ENCODE peak calls at places on chromosomes 1 and 21, in six cellular contexts. R, Y, G, T, Z and L are unnamed samples.

GRCh38 chr1:24540906-24541710 is 14.8 kb upstream of the NCMAP start:
- DNase-seq in R (peak; percentile 94), T (no peak), Z (peak; percentile 82), Y (no peak), G (no peak), L (peak; percentile 74)

GRCh38 chr1:16226495-16227179 is 10.3 kb downstream of the CPLANE2 start:
- DNase-seq in Z (no peak), T (no peak), Y (peak; percentile 82), G (peak; percentile 82), R (peak; percentile 39), L (no peak)

GRCh38 chr21:46515109-46515508 is 56.4 kb downstream of the DIP2A start:
- DNase-seq in Y (peak; percentile 72), G (peak; percentile 62), Z (peak; percentile 57), R (no peak), T (peak; percentile 69), L (no peak)

GRCh38 chr1:185843297-185843869 is 109.2 kb downstream of the HMCN1 start:
- DNase-seq in R (no peak), Y (no peak), Z (no peak), T (no peak), G (no peak), L (no peak)

GRCh38 chr1:28091043-28091781 is 2.8 kb upstream of the EYA3 start:
- DNase-seq in T (peak; percentile 83), G (peak; percentile 46), R (peak; percentile 73), Z (peak; percentile 77), Y (peak; percentile 72), L (peak; percentile 89)

GRCh38 chr1:41498809-41499208 is 14.3 kb upstream of the EDN2 start:
- DNase-seq in G (peak; percentile 77), T (peak; percentile 76), Z (peak; percentile 77), Y (peak; percentile 93), R (no peak), L (peak; percentile 51)

GRCh38 chr21:43865471-43866181 is 603 bp downstream of the AGPAT3 start:
- DNase-seq in Y (peak; percentile 77), R (peak; percentile 58), T (peak; percentile 69), G (peak; percentile 60), Z (peak; percentile 29), L (peak; percentile 78)

GRCh38 chr1:37697737-37698136 is 5.4 kb downstream of the CDCA8 start:
- DNase-seq in T (no peak), R (no peak), G (no peak), Z (no peak), Y (no peak), L (no peak)

GRCh38 chr1:1687846-1688245 is 4.7 kb downstream of the SLC35E2B start:
- DNase-seq in Z (no peak), G (peak; percentile 2), Y (peak; percentile 4), R (no peak), T (peak; percentile 10), L (no peak)

GRCh38 chr1:50493710-50494109 is 70.5 kb upstream of the DMRTA2 start:
- DNase-seq in T (no peak), R (no peak), G (no peak), Z (no peak), Y (no peak), L (no peak)

GRCh38 chr1:192311281-192311680 is 5.5 kb upstream of the RGS21 start:
- DNase-seq in R (peak; percentile 61), T (no peak), Z (peak; percentile 83), Y (no peak), G (no peak), L (peak; percentile 78)

GRCh38 chr1:77412069-77412793 is 130.4 kb downstream of the AK5 start:
- DNase-seq in T (no peak), Z (peak; percentile 62), Y (no peak), G (no peak), R (peak; percentile 18), L (no peak)

GRCh38 chr1:183274836-183275235 is 88.8 kb downstream of the LAMC2 start:
- DNase-seq in Z (no peak), T (no peak), G (no peak), R (no peak), Y (no peak), L (no peak)

GRCh38 chr1:70043806-70044205 is 161.6 kb downstream of the LRRC40 start:
- DNase-seq in Z (peak; percentile 54), T (no peak), Y (no peak), G (no peak), R (peak; percentile 40), L (peak; percentile 75)

GRCh38 chr1:87478231-87478630 is 149.6 kb downstream of the LMO4 start:
- DNase-seq in R (peak; percentile 4), Z (peak; percentile 19), Y (no peak), G (peak; percentile 27), T (no peak), L (no peak)

GRCh38 chr1:196317535-196318522 is 290.4 kb downstream of the KCNT2 start:
- DNase-seq in T (peak; percentile 44), G (no peak), Z (peak; percentile 66), Y (no peak), R (peak; percentile 55), L (peak; percentile 76)

GRCh38 chr21:39086547-39086946 is 96.7 kb downstream of the PSMG1 start:
- DNase-seq in Y (no peak), Z (no peak), G (no peak), R (no peak), T (no peak), L (no peak)

GRCh38 chr1:2474104-2474787 is 1.8 kb upstream of the PLCH2 start:
- DNase-seq in Y (no peak), G (no peak), R (no peak), T (no peak), Z (no peak), L (no peak)

GRCh38 chr21:35578350-35578782 is 482.0 kb downstream of the SETD4 start:
- DNase-seq in R (peak; percentile 75), G (no peak), T (no peak), Y (no peak), Z (peak; percentile 92), L (peak; percentile 83)

GRCh38 chr1:248853668-248854375 is 5.1 kb downstream of the ZNF692 start:
- DNase-seq in G (no peak), Z (no peak), T (no peak), R (no peak), Y (no peak), L (no peak)

GRCh38 chr1:223075834-223076233 is 67.2 kb downstream of the TLR5 start:
- DNase-seq in Z (no peak), T (no peak), Y (no peak), R (no peak), G (no peak), L (no peak)

GRCh38 chr1:14782741-14783591 is 184.5 kb downstream of the KAZN start:
- DNase-seq in Z (no peak), R (peak; percentile 31), T (no peak), G (no peak), Y (no peak), L (no peak)

GRCh38 chr1:91221017-91221416 is 183.6 kb downstream of the HFM1 start:
- DNase-seq in G (no peak), R (no peak), T (no peak), Z (no peak), Y (no peak), L (no peak)

GRCh38 chr1:2354511-2355407 is 36.6 kb downstream of the MORN1 start:
- DNase-seq in G (peak; percentile 8), Y (peak; percentile 50), R (no peak), T (peak; percentile 36), Z (no peak), L (peak; percentile 8)

GRCh38 chr1:37723390-37724078 is 31.2 kb downstream of the CDCA8 start:
- DNase-seq in Y (no peak), Z (no peak), G (no peak), T (no peak), R (no peak), L (no peak)

GRCh38 chr1:1355376-1355775 is 3.0 kb downstream of the MXRA8 start:
- DNase-seq in T (no peak), Y (peak; percentile 71), R (peak; percentile 54), Z (peak; percentile 40), G (peak; percentile 62), L (peak; percentile 64)

GRCh38 chr1:190129367-190129766 is 348.3 kb downstream of the BRINP3 start:
- DNase-seq in Y (no peak), T (no peak), G (no peak), R (no peak), Z (no peak), L (no peak)

DNA sequence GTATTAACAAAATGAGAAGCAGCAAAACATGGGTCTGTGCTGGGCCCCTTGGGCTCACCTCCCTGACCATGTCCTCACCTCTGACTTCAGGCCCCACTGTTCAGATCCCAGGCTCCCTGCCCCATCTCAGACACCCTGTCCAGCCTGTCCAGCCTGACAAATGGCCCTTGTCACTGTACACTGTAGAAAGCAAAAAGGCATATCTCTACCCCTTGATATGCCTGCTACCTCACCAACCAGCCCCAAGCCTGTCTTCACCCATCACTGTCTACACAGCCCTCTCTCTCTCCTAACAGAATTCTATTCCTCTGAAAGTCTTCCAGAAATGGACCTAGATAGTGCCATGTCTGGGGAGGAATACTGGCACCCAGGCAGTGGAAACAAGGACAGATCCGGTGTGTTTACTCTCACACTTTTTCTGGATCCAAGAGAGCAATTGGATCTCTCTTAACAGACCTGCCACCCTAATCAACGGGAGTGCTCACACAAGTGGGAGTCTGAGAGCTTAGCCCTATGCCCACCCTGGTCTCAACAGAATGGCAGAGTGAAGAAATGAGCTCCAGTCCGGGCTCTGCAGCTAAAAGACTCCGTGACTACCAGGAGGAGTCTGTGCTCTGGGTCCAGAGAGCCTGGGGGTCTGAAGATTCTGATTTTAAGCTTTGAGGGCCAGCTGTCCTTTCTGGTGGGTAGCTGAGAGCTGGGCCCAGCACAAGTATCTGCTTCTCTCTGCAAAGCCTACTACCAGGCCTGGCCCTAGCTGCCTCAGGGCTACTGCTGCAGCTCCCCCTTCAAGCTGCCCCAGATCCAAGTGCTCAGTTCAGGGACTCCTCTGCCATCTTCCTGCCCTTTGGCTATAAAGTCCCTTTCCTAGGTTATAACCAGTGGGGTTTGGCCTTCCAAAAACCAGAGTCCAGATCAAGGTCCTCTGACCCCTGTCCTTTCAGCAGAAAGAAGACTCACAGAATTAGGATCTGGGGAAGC is 3.8 kb downstream of the S100A9 start:
- DNase-seq in G (no peak), Z (no peak), R (no peak), T (no peak), Y (no peak), L (no peak)
- H3K4me1 ChIP-seq in G (no peaks in the 10 kb centered on the region), Z (no peaks in the 10 kb centered on the region), R (no peaks in the 10 kb centered on the region), T (no peaks in the 10 kb centered on the region), Y (no peaks in the 10 kb centered on the region), L (no peaks in the 10 kb centered on the region)

GRCh38 chr1:119870917-119871486 is 25.3 kb downstream of the ADAM30 start:
- DNase-seq in T (peak; percentile 88), Z (peak; percentile 77), G (peak; percentile 82), Y (peak; percentile 83), R (peak; percentile 78), L (peak; percentile 90)
- H3K4me1 ChIP-seq in T (no peaks in the 10 kb centered on the region), Z (peaks cover 3% of the 10 kb centered on the region), G (no peaks in the 10 kb centered on the region), Y (no peaks in the 10 kb centered on the region), R (peaks cover 9% of the 10 kb centered on the region), L (peaks cover 24% of the 10 kb centered on the region)

GRCh38 chr1:55706397-55706796 is 491.2 kb upstream of the USP24 start:
- DNase-seq in T (no peak), Y (no peak), G (no peak), R (no peak), Z (no peak), L (no peak)
- H3K4me1 ChIP-seq in T (no peaks in the 10 kb centered on the region), Y (no peaks in the 10 kb centered on the region), G (no peaks in the 10 kb centered on the region), R (peaks cover 6% of the 10 kb centered on the region), Z (peaks cover 7% of the 10 kb centered on the region), L (peaks cover 12% of the 10 kb centered on the region)

DNA sequence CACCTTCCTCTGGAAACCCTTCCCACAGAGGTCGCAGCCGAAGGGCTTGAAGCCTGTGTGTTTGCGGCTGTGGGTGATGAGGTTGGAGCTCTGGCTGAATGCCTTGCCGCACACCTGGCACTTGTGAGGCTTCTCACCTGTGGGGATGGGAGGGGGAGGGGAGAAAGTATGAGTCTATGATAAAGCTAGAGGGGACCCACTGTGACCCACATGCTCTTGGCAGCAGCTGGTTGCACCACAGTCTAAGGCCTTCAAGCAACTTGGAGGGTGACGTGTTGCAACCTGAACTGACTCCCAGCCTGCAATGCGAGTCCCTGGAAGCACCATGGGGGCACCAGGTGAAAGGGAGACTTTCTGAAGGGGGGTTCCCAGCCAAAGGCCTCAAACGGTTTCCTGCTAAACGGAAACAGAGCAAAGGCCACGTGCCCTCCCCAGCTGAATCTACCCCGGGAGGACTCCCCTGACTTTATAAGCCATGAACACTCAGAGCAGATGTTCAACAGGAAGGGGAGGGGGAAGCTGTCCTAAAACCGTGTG is 10.6 kb downstream of the GFI1 start:
- DNase-seq in R (no peak), Y (no peak), T (no peak), Z (no peak), G (no peak), L (no peak)
- H3K4me1 ChIP-seq in R (peaks cover 10% of the 10 kb centered on the region), Y (peaks cover 4% of the 10 kb centered on the region), T (no peaks in the 10 kb centered on the region), Z (no peaks in the 10 kb centered on the region), G (peaks cover 6% of the 10 kb centered on the region), L (peaks cover 4% of the 10 kb centered on the region)